ENCODE peak calls at places on chromosome 2, in seven cellular contexts. One of them, this sample, is unnamed.
A peak's percentile ranks its signal among the peaks of the same experiment; 100 is the strongest.

GRCh38 chr2:40220177-40220925 is 231.5 kb downstream of the SLC8A1 start:
- DNase-seq in H1: no peak
- DNase-seq in neuronal stem cell: no peak
- DNase-seq in trophoblast cell: no peak
- DNase-seq in mesendoderm: no peak
- DNase-seq in IMR-90: peak; percentile 72
- DNase-seq in H9: no peak
- DNase-seq in this sample: peak; percentile 60

GRCh38 chr2:221460136-221460535 is 112.0 kb downstream of the EPHA4 start:
- DNase-seq in H1: no peak
- DNase-seq in H9: no peak
- DNase-seq in mesendoderm: no peak
- DNase-seq in neuronal stem cell: no peak
- DNase-seq in IMR-90: no peak
- DNase-seq in trophoblast cell: no peak
- DNase-seq in this sample: no peak

GRCh38 chr2:69798909-69799526 is 30.4 kb upstream of the GMCL1 start:
- DNase-seq in IMR-90: peak; percentile 84
- DNase-seq in neuronal stem cell: no peak
- DNase-seq in trophoblast cell: no peak
- DNase-seq in H1: no peak
- DNase-seq in H9: no peak
- DNase-seq in mesendoderm: peak; percentile 95
- DNase-seq in this sample: peak; percentile 72

GRCh38 chr2:120253021-120253882 is 600 bp downstream of the RALB start:
- DNase-seq in H9: peak; percentile 71
- DNase-seq in trophoblast cell: peak; percentile 81
- DNase-seq in IMR-90: peak; percentile 78
- DNase-seq in neuronal stem cell: peak; percentile 62
- DNase-seq in mesendoderm: peak; percentile 80
- DNase-seq in H1: peak; percentile 80
- DNase-seq in this sample: peak; percentile 89

GRCh38 chr2:150729495-150729955 is 242.1 kb upstream of the RND3 start:
- DNase-seq in mesendoderm: no peak
- DNase-seq in H9: no peak
- DNase-seq in trophoblast cell: no peak
- DNase-seq in neuronal stem cell: no peak
- DNase-seq in H1: no peak
- DNase-seq in IMR-90: peak; percentile 47
- DNase-seq in this sample: no peak

GRCh38 chr2:31729442-31730092 is 148.8 kb upstream of the SRD5A2 start:
- DNase-seq in H9: peak; percentile 44
- DNase-seq in mesendoderm: peak; percentile 85
- DNase-seq in IMR-90: peak; percentile 35
- DNase-seq in trophoblast cell: peak; percentile 47
- DNase-seq in neuronal stem cell: no peak
- DNase-seq in H1: no peak
- DNase-seq in this sample: peak; percentile 1

GRCh38 chr2:203740741-203741363 is 34.4 kb downstream of the CD28 start:
- DNase-seq in H9: no peak
- DNase-seq in IMR-90: peak; percentile 51
- DNase-seq in neuronal stem cell: no peak
- DNase-seq in H1: no peak
- DNase-seq in trophoblast cell: peak; percentile 44
- DNase-seq in mesendoderm: peak; percentile 17
- DNase-seq in this sample: no peak

GRCh38 chr2:46118656-46119338 is 178.4 kb upstream of the EPAS1 start:
- DNase-seq in mesendoderm: no peak
- DNase-seq in H9: no peak
- DNase-seq in H1: no peak
- DNase-seq in neuronal stem cell: no peak
- DNase-seq in IMR-90: no peak
- DNase-seq in trophoblast cell: no peak
- DNase-seq in this sample: no peak

GRCh38 chr2:236642125-236642524 is 72.5 kb downstream of the ACKR3 start:
- DNase-seq in H9: no peak
- DNase-seq in IMR-90: no peak
- DNase-seq in H1: no peak
- DNase-seq in trophoblast cell: no peak
- DNase-seq in mesendoderm: no peak
- DNase-seq in neuronal stem cell: no peak
- DNase-seq in this sample: no peak

GRCh38 chr2:221958224-221958623 is 340.6 kb downstream of the PAX3 start:
- DNase-seq in mesendoderm: peak; percentile 78
- DNase-seq in trophoblast cell: no peak
- DNase-seq in H1: no peak
- DNase-seq in IMR-90: no peak
- DNase-seq in neuronal stem cell: no peak
- DNase-seq in H9: no peak
- DNase-seq in this sample: no peak

GRCh38 chr2:176088048-176088936 is 4.2 kb upstream of the HOXD13 start:
- DNase-seq in H1: peak; percentile 80
- DNase-seq in H9: peak; percentile 85
- DNase-seq in trophoblast cell: peak; percentile 58
- DNase-seq in mesendoderm: peak; percentile 89
- DNase-seq in neuronal stem cell: no peak
- DNase-seq in IMR-90: peak; percentile 23
- DNase-seq in this sample: peak; percentile 47

GRCh38 chr2:24576617-24577016 is 85.6 kb downstream of the NCOA1 start:
- DNase-seq in neuronal stem cell: no peak
- DNase-seq in H9: no peak
- DNase-seq in IMR-90: no peak
- DNase-seq in trophoblast cell: no peak
- DNase-seq in mesendoderm: no peak
- DNase-seq in H1: no peak
- DNase-seq in this sample: no peak

GRCh38 chr2:24576146-24576545 is 85.1 kb downstream of the NCOA1 start:
- DNase-seq in H9: no peak
- DNase-seq in IMR-90: no peak
- DNase-seq in neuronal stem cell: no peak
- DNase-seq in mesendoderm: no peak
- DNase-seq in trophoblast cell: no peak
- DNase-seq in H1: no peak
- DNase-seq in this sample: no peak

GRCh38 chr2:24570225-24570624 is 79.2 kb downstream of the NCOA1 start:
- DNase-seq in neuronal stem cell: no peak
- DNase-seq in mesendoderm: no peak
- DNase-seq in trophoblast cell: no peak
- DNase-seq in H9: no peak
- DNase-seq in IMR-90: no peak
- DNase-seq in H1: no peak
- DNase-seq in this sample: no peak

GRCh38 chr2:24568492-24568891 is 77.4 kb downstream of the NCOA1 start:
- DNase-seq in trophoblast cell: no peak
- DNase-seq in mesendoderm: no peak
- DNase-seq in IMR-90: no peak
- DNase-seq in H9: no peak
- DNase-seq in H1: no peak
- DNase-seq in neuronal stem cell: no peak
- DNase-seq in this sample: no peak

DNA sequence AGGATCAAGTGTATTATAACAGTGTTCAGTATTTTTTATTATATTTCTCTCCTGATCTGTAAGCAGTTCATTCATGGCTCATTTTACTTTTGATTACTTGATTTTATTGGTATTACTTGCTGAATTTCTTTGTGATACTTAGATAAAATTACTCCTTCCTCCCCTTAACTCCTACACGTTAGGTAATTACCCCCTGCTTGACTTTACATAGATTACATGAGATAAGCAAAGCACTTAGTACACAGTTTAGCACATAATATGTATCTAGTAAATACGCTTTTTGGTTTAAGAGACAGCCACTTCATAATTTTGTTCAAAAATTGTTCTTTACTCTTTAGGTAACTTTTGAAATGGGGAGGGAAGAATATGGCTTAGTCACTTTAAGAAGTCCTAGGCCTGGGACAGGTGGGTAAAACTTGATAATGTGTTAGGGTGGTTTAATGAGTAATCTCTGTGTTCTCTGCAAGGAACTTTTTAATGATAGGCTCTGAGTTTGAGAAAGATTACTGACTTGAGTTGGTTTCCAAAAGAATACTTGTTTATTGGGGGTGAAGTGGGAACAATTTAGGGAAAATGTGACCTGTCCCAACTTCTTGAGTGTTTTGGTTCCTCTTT is 80.9 kb downstream of the NCOA1 start:
- DNase-seq in neuronal stem cell: no peak
- DNase-seq in mesendoderm: peak; percentile 28
- DNase-seq in H1: no peak
- DNase-seq in H9: no peak
- DNase-seq in trophoblast cell: no peak
- DNase-seq in IMR-90: no peak
- DNase-seq in this sample: no peak
- H3K4me2 ChIP-seq in neuronal stem cell: no peak overlapping the region
- H3K4me2 ChIP-seq in mesendoderm: no peak overlapping the region
- H3K4me2 ChIP-seq in H1: no peak overlapping the region
- H3K4me2 ChIP-seq in H9: no peak overlapping the region
- H3K4me2 ChIP-seq in trophoblast cell: no peak overlapping the region
- H3K4me2 ChIP-seq in IMR-90: no peak overlapping the region
- H3K4me2 ChIP-seq in this sample: no peak overlapping the region

GRCh38 chr2:83584674-83585073 is 874.4 kb downstream of the SUCLG1 start:
- DNase-seq in trophoblast cell: no peak
- DNase-seq in IMR-90: no peak
- DNase-seq in neuronal stem cell: peak; percentile 49
- DNase-seq in H1: no peak
- DNase-seq in mesendoderm: peak; percentile 8
- DNase-seq in H9: no peak
- DNase-seq in this sample: no peak
- H4K8ac ChIP-seq in trophoblast cell: no peak overlapping the region
- H4K8ac ChIP-seq in IMR-90: no peak overlapping the region
- H4K8ac ChIP-seq in neuronal stem cell: no peak overlapping the region
- H4K8ac ChIP-seq in H1: no peak overlapping the region
- H4K8ac ChIP-seq in mesendoderm: no peak overlapping the region
- H4K8ac ChIP-seq in H9: no peak overlapping the region
- H4K8ac ChIP-seq in this sample: no peak overlapping the region

GRCh38 chr2:25312958-25313710 is 28.6 kb downstream of the DNMT3A start:
- DNase-seq in neuronal stem cell: no peak
- DNase-seq in IMR-90: no peak
- DNase-seq in mesendoderm: no peak
- DNase-seq in H1: no peak
- DNase-seq in trophoblast cell: no peak
- DNase-seq in H9: no peak
- DNase-seq in this sample: no peak

GRCh38 chr2:25310690-25310964 is 31.1 kb downstream of the DNMT3A start:
- DNase-seq in H9: no peak
- DNase-seq in mesendoderm: no peak
- DNase-seq in IMR-90: no peak
- DNase-seq in neuronal stem cell: no peak
- DNase-seq in trophoblast cell: no peak
- DNase-seq in H1: peak; percentile 69
- DNase-seq in this sample: no peak

GRCh38 chr2:25311866-25312575 is 29.7 kb downstream of the DNMT3A start:
- DNase-seq in neuronal stem cell: no peak
- DNase-seq in mesendoderm: no peak
- DNase-seq in IMR-90: no peak
- DNase-seq in H9: peak; percentile 60
- DNase-seq in H1: no peak
- DNase-seq in trophoblast cell: no peak
- DNase-seq in this sample: no peak

GRCh38 chr2:25309402-25309801 is 32.3 kb downstream of the DNMT3A start:
- DNase-seq in H9: peak; percentile 81
- DNase-seq in trophoblast cell: peak; percentile 64
- DNase-seq in mesendoderm: peak; percentile 88
- DNase-seq in IMR-90: peak; percentile 50
- DNase-seq in neuronal stem cell: peak; percentile 44
- DNase-seq in H1: peak; percentile 85
- DNase-seq in this sample: peak; percentile 59

DNA sequence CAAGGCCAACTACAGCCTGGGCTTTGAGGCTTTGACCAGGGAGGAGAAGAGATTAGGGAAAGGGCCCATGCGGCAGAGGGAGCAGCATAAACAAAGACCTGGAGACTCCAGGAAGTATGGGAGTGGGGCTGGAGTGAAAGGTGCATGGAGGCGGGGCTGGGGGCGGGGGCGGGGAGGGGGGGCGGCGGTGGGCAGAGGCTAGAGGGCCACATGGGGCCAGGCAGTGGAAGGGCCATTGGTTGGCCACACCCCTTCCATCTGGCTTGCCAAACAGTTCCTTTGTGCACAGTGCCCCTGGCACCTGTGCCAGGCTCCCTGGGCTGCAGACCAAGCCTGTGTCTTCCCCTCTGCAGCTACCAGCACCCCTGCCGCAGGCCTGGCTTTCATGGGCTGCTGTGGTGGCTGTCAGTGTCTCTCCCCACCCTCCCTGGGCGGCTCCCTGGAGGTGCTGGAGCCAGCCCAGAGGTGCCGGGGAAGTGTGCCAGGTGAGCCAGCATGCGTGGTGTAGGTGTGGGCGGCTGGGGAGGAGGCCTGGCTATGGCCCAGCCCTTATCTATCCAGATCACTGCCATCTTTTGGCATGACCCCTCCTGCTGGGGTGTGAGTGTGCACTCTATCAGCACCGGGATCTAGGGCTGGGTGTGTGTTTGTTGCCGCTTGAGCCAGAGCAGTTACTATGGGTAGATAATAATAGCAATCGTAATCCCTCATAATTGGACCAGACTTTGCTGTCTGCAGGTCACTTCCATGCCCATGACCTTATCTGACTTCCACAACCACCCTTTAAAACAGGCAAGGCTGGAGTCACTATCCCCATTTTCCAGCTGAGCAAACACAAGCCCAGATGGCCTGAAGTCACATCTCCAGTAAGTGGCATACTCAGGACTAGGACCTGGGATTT is 30.5 kb downstream of the DNMT3A start:
- DNase-seq in H9: peak; percentile 86
- DNase-seq in neuronal stem cell: no peak
- DNase-seq in trophoblast cell: no peak
- DNase-seq in IMR-90: no peak
- DNase-seq in H1: peak; percentile 71
- DNase-seq in mesendoderm: peak; percentile 78
- DNase-seq in this sample: no peak
- H3K4me2 ChIP-seq in H9: peak overlapping the region; percentile 5
- H3K4me2 ChIP-seq in neuronal stem cell: no peak overlapping the region
- H3K4me2 ChIP-seq in trophoblast cell: no peak overlapping the region
- H3K4me2 ChIP-seq in IMR-90: no peak overlapping the region
- H3K4me2 ChIP-seq in H1: peak overlapping the region; percentile 56
- H3K4me2 ChIP-seq in mesendoderm: no peak overlapping the region
- H3K4me2 ChIP-seq in this sample: no peak overlapping the region

GRCh38 chr2:134104754-134105153 is 149.1 kb upstream of the MGAT5 start:
- DNase-seq in H9: no peak
- DNase-seq in IMR-90: no peak
- DNase-seq in trophoblast cell: no peak
- DNase-seq in neuronal stem cell: no peak
- DNase-seq in H1: no peak
- DNase-seq in mesendoderm: no peak
- DNase-seq in this sample: no peak

GRCh38 chr2:134098258-134098785 is 155.6 kb upstream of the MGAT5 start:
- DNase-seq in IMR-90: no peak
- DNase-seq in mesendoderm: no peak
- DNase-seq in H1: no peak
- DNase-seq in trophoblast cell: peak; percentile 75
- DNase-seq in H9: no peak
- DNase-seq in neuronal stem cell: no peak
- DNase-seq in this sample: no peak

GRCh38 chr2:134103196-134103595 is 150.7 kb upstream of the MGAT5 start:
- DNase-seq in H9: no peak
- DNase-seq in IMR-90: no peak
- DNase-seq in trophoblast cell: no peak
- DNase-seq in mesendoderm: no peak
- DNase-seq in H1: no peak
- DNase-seq in neuronal stem cell: no peak
- DNase-seq in this sample: no peak

GRCh38 chr2:134097740-134098139 is 156.1 kb upstream of the MGAT5 start:
- DNase-seq in H1: no peak
- DNase-seq in trophoblast cell: no peak
- DNase-seq in mesendoderm: no peak
- DNase-seq in IMR-90: no peak
- DNase-seq in neuronal stem cell: no peak
- DNase-seq in H9: no peak
- DNase-seq in this sample: no peak

GRCh38 chr2:134099273-134099672 is 154.6 kb upstream of the MGAT5 start:
- DNase-seq in H1: no peak
- DNase-seq in neuronal stem cell: no peak
- DNase-seq in H9: no peak
- DNase-seq in mesendoderm: no peak
- DNase-seq in IMR-90: no peak
- DNase-seq in trophoblast cell: peak; percentile 81
- DNase-seq in this sample: no peak
- H4K8ac ChIP-seq in H1: no peak overlapping the region
- H4K8ac ChIP-seq in neuronal stem cell: no peak overlapping the region
- H4K8ac ChIP-seq in H9: no peak overlapping the region
- H4K8ac ChIP-seq in mesendoderm: no peak overlapping the region
- H4K8ac ChIP-seq in IMR-90: no peak overlapping the region
- H4K8ac ChIP-seq in trophoblast cell: no peak overlapping the region
- H4K8ac ChIP-seq in this sample: no peak overlapping the region

This sample was measured in mesenchymal stem cell.